ENCODE peak calls at places on chromosomes 7 and 10, in four cellular contexts. One of them, this sample, is unnamed.

GRCh38 chr10:110710621-110711020 is 66.5 kb downstream of the RBM20 start:
- DNase-seq in endothelial cell: no peak
- DNase-seq in NT2/D1: no peak
- DNase-seq in HTR-8/SVneo: no peak
- DNase-seq in this sample: no peak

GRCh38 chr7:17058568-17058967 is 176.8 kb upstream of the AGR3 start:
- DNase-seq in endothelial cell: no peak
- DNase-seq in NT2/D1: no peak
- DNase-seq in HTR-8/SVneo: peak
- DNase-seq in this sample: no peak

GRCh38 chr10:33229252-33229943 is 105.1 kb downstream of the NRP1 start:
- DNase-seq in endothelial cell: no peak
- DNase-seq in HTR-8/SVneo: no peak
- DNase-seq in NT2/D1: no peak
- DNase-seq in this sample: no peak

GRCh38 chr7:111958889-111959288 is 247.3 kb downstream of the DOCK4 start:
- DNase-seq in HTR-8/SVneo: no peak
- DNase-seq in endothelial cell: no peak
- DNase-seq in NT2/D1: no peak
- DNase-seq in this sample: peak

GRCh38 chr10:46543379-46544014 is 13.0 kb downstream of the GPRIN2 start:
- DNase-seq in NT2/D1: no peak
- DNase-seq in endothelial cell: no peak
- DNase-seq in HTR-8/SVneo: no peak
- DNase-seq in this sample: no peak

GRCh38 chr7:98081351-98081750 is 25.3 kb upstream of the LMTK2 start:
- DNase-seq in endothelial cell: no peak
- DNase-seq in NT2/D1: no peak
- DNase-seq in HTR-8/SVneo: no peak
- DNase-seq in this sample: no peak

GRCh38 chr7:33748793-33749192 is 156.5 kb upstream of the BMPER start:
- DNase-seq in NT2/D1: no peak
- DNase-seq in HTR-8/SVneo: no peak
- DNase-seq in endothelial cell: no peak
- DNase-seq in this sample: no peak

GRCh38 chr7:127320974-127321373 is 68.2 kb upstream of the GRM8 start:
- DNase-seq in NT2/D1: no peak
- DNase-seq in HTR-8/SVneo: no peak
- DNase-seq in endothelial cell: no peak
- DNase-seq in this sample: no peak

This sample was measured in epithelial cell of esophagus.